ENCODE peak calls at places on chromosomes 13 and 19, in seven cellular contexts. L is H1, I is K562, B is IMR-90, O is A549, V is GM12878, E is HepG2. Q is an unnamed sample.

GRCh38 chr19:47544476-47544875 is 28.5 kb downstream of the ZNF541 start:
- DNase-seq in L (no peak), I (no peak), B (no peak), O (no peak), V (no peak), E (no peak), Q (no peak)

GRCh38 chr13:112911883-112912282 is 57.1 kb upstream of the MCF2L start:
- DNase-seq in L (no peak), I (no peak), B (no peak), O (no peak), V (no peak), E (no peak), Q (no peak)

GRCh38 chr13:38636106-38636505 is 50.8 kb upstream of the FREM2 start:
- DNase-seq in L (no peak), I (no peak), B (no peak), O (no peak), V (no peak), E (no peak), Q (no peak)

GRCh38 chr13:39587939-39588338 is 15.1 kb downstream of the LHFPL6 start:
- DNase-seq in L (no peak), I (no peak), B (no peak), O (no peak), V (no peak), E (no peak), Q (no peak)

GRCh38 chr13:42807866-42808265 is 26.5 kb downstream of the FAM216B start:
- DNase-seq in L (no peak), I (no peak), B (peak), O (peak), V (no peak), E (peak), Q (no peak)

GRCh38 chr19:4737955-4738580 is 14.4 kb upstream of the DPP9 start:
- DNase-seq in L (no peak), I (no peak), B (no peak), O (no peak), V (no peak), E (no peak), Q (no peak)

GRCh38 chr19:41478875-41479756 is 36.2 kb downstream of the ERICH4 start:
- DNase-seq in L (no peak), I (no peak), B (no peak), O (no peak), V (no peak), E (no peak), Q (no peak)

GRCh38 chr13:41345921-41346589 is 35.0 kb downstream of the NAA16 start:
- DNase-seq in L (no peak), I (no peak), B (peak), O (no peak), V (no peak), E (no peak), Q (no peak)

GRCh38 chr19:10936661-10937084 is 8.1 kb downstream of the TIMM29 start:
- DNase-seq in L (no peak), I (peak), B (peak), O (peak), V (peak), E (peak), Q (peak)

GRCh38 chr19:32178401-32178800 is 167.0 kb upstream of the ZNF507 start:
- DNase-seq in L (no peak), I (no peak), B (no peak), O (no peak), V (no peak), E (no peak), Q (no peak)

GRCh38 chr13:72651196-72651595 is 76.2 kb downstream of the MZT1 start:
- DNase-seq in L (no peak), I (no peak), B (no peak), O (no peak), V (no peak), E (peak), Q (peak)

GRCh38 chr19:7554990-7555864 is 19.7 kb downstream of the PNPLA6 start:
- DNase-seq in L (peak), I (peak), B (no peak), O (peak), V (no peak), E (no peak), Q (no peak)

GRCh38 chr13:52980695-52981094 is 47.9 kb upstream of the OLFM4 start:
- DNase-seq in L (no peak), I (no peak), B (no peak), O (no peak), V (no peak), E (no peak), Q (no peak)

GRCh38 chr13:20676213-20676612 is 27.3 kb upstream of the IL17D start:
- DNase-seq in L (no peak), I (no peak), B (no peak), O (no peak), V (no peak), E (no peak), Q (no peak)

GRCh38 chr13:45851171-45851889 is at the start of gene SIAH3:
- DNase-seq in L (peak), I (no peak), B (no peak), O (no peak), V (no peak), E (no peak), Q (no peak)

GRCh38 chr13:98994896-98995295 is 17.0 kb upstream of the DOCK9 start:
- DNase-seq in L (no peak), I (no peak), B (no peak), O (no peak), V (no peak), E (no peak), Q (no peak)

GRCh38 chr19:48961673-48962028 is 3.5 kb upstream of the FTL start:
- DNase-seq in L (no peak), I (no peak), B (no peak), O (no peak), V (no peak), E (no peak), Q (no peak)

GRCh38 chr13:50078512-50079277 is 63.5 kb downstream of the KCNRG start:
- DNase-seq in L (no peak), I (no peak), B (no peak), O (no peak), V (no peak), E (no peak), Q (no peak)
- H3K27ac ChIP-seq in L (no peak), I (peak), B (no peak), O (peak), V (peak), E (peak), Q (no peak)

GRCh38 chr13:49308104-49308875 is 60.6 kb downstream of the CDADC1 start:
- DNase-seq in L (no peak), I (no peak), B (peak), O (no peak), V (no peak), E (peak), Q (no peak)
- TF ChIP-seq CEBPB in L (no peak), I (no peak), B (no peak), O (no peak), V (no peak), E (no peak), Q (no peak)

GRCh38 chr19:13613447-13613846 is 107.2 kb upstream of the CACNA1A start:
- DNase-seq in L (no peak), I (no peak), B (no peak), O (no peak), V (no peak), E (no peak), Q (no peak)
- H3K27ac ChIP-seq in L (no peak), I (no peak), B (no peak), O (no peak), V (no peak), E (no peak), Q (no peak)

GRCh38 chr19:42554046-42554575 is 25.8 kb upstream of the CEACAM1 start:
- DNase-seq in L (no peak), I (no peak), B (no peak), O (no peak), V (no peak), E (no peak), Q (no peak)

GRCh38 chr19:42555801-42556200 is 27.5 kb upstream of the CEACAM1 start:
- DNase-seq in L (no peak), I (no peak), B (no peak), O (no peak), V (no peak), E (no peak), Q (no peak)

GRCh38 chr19:42553292-42554045 is 25.2 kb upstream of the CEACAM1 start:
- DNase-seq in L (no peak), I (no peak), B (peak), O (no peak), V (no peak), E (peak), Q (no peak)

GRCh38 chr19:42552086-42553065 is 24.1 kb upstream of the CEACAM1 start:
- DNase-seq in L (no peak), I (no peak), B (no peak), O (no peak), V (no peak), E (no peak), Q (no peak)

GRCh38 chr19:42555317-42555716 is 27.0 kb upstream of the CEACAM1 start:
- DNase-seq in L (no peak), I (no peak), B (no peak), O (no peak), V (no peak), E (no peak), Q (no peak)
- TF ChIP-seq CEBPB in L (no peak), I (no peak), B (no peak), O (no peak), V (no peak), E (no peak), Q (no peak)